ENCODE peak calls at places on chromosomes 6 and 20, in seven cellular contexts. One of them, this sample, is unnamed.

GRCh38 chr20:9147553-9148024 is 78.7 kb downstream of the PLCB4 start:
- DNase-seq in CD8-positive, alpha-beta T cell: no peak
- DNase-seq in GM12878: no peak
- DNase-seq in cardiac muscle cell: no peak
- DNase-seq in upper lobe of right lung: no peak
- DNase-seq in colonic mucosa: no peak
- DNase-seq in Peyer's patch: no peak
- DNase-seq in this sample: no peak

GRCh38 chr20:19784511-19785172 is 26.6 kb downstream of the RIN2 start:
- DNase-seq in upper lobe of right lung: peak; percentile 80
- DNase-seq in Peyer's patch: no peak
- DNase-seq in colonic mucosa: peak; percentile 73
- DNase-seq in cardiac muscle cell: peak; percentile 93
- DNase-seq in CD8-positive, alpha-beta T cell: no peak
- DNase-seq in GM12878: peak; percentile 9
- DNase-seq in this sample: peak; percentile 72

GRCh38 chr6:14635195-14635594 is 517.6 kb downstream of the CD83 start:
- DNase-seq in GM12878: no peak
- DNase-seq in cardiac muscle cell: no peak
- DNase-seq in Peyer's patch: no peak
- DNase-seq in upper lobe of right lung: no peak
- DNase-seq in CD8-positive, alpha-beta T cell: peak; percentile 49
- DNase-seq in colonic mucosa: no peak
- DNase-seq in this sample: no peak

GRCh38 chr6:99345164-99345563 is 4.3 kb downstream of the FAXC start:
- DNase-seq in upper lobe of right lung: no peak
- DNase-seq in GM12878: no peak
- DNase-seq in CD8-positive, alpha-beta T cell: no peak
- DNase-seq in Peyer's patch: no peak
- DNase-seq in cardiac muscle cell: no peak
- DNase-seq in colonic mucosa: no peak
- DNase-seq in this sample: no peak

GRCh38 chr20:6490849-6491248 is 276.6 kb upstream of the BMP2 start:
- DNase-seq in Peyer's patch: no peak
- DNase-seq in cardiac muscle cell: peak; percentile 63
- DNase-seq in CD8-positive, alpha-beta T cell: no peak
- DNase-seq in colonic mucosa: no peak
- DNase-seq in GM12878: no peak
- DNase-seq in upper lobe of right lung: no peak
- DNase-seq in this sample: no peak

GRCh38 chr20:44211177-44212039 is 837 bp upstream of the OSER1 start:
- DNase-seq in GM12878: no peak
- DNase-seq in CD8-positive, alpha-beta T cell: no peak
- DNase-seq in cardiac muscle cell: no peak
- DNase-seq in Peyer's patch: no peak
- DNase-seq in upper lobe of right lung: no peak
- DNase-seq in colonic mucosa: peak; percentile 55
- DNase-seq in this sample: no peak

GRCh38 chr6:24861934-24862333 is 63.2 kb upstream of the ARMH2 start:
- DNase-seq in GM12878: peak; percentile 65
- DNase-seq in colonic mucosa: no peak
- DNase-seq in CD8-positive, alpha-beta T cell: no peak
- DNase-seq in upper lobe of right lung: no peak
- DNase-seq in Peyer's patch: no peak
- DNase-seq in cardiac muscle cell: no peak
- DNase-seq in this sample: no peak

GRCh38 chr6:620950-621349 is 36.0 kb downstream of the HUS1B start:
- DNase-seq in Peyer's patch: no peak
- DNase-seq in CD8-positive, alpha-beta T cell: no peak
- DNase-seq in cardiac muscle cell: no peak
- DNase-seq in upper lobe of right lung: no peak
- DNase-seq in GM12878: no peak
- DNase-seq in colonic mucosa: no peak
- DNase-seq in this sample: no peak

GRCh38 chr6:143441680-143442359 is 8.7 kb downstream of the ADAT2 start:
- DNase-seq in Peyer's patch: no peak
- DNase-seq in CD8-positive, alpha-beta T cell: no peak
- DNase-seq in cardiac muscle cell: no peak
- DNase-seq in GM12878: no peak
- DNase-seq in upper lobe of right lung: no peak
- DNase-seq in colonic mucosa: no peak
- DNase-seq in this sample: no peak

GRCh38 chr20:56572178-56572577 is 39.1 kb downstream of the FAM209B start:
- DNase-seq in colonic mucosa: no peak
- DNase-seq in GM12878: no peak
- DNase-seq in cardiac muscle cell: no peak
- DNase-seq in upper lobe of right lung: no peak
- DNase-seq in Peyer's patch: no peak
- DNase-seq in CD8-positive, alpha-beta T cell: no peak
- DNase-seq in this sample: no peak

GRCh38 chr6:116105247-116105646 is 4.6 kb downstream of the NT5DC1 start:
- DNase-seq in cardiac muscle cell: no peak
- DNase-seq in colonic mucosa: no peak
- DNase-seq in upper lobe of right lung: no peak
- DNase-seq in Peyer's patch: no peak
- DNase-seq in GM12878: no peak
- DNase-seq in CD8-positive, alpha-beta T cell: no peak
- DNase-seq in this sample: no peak

DNA sequence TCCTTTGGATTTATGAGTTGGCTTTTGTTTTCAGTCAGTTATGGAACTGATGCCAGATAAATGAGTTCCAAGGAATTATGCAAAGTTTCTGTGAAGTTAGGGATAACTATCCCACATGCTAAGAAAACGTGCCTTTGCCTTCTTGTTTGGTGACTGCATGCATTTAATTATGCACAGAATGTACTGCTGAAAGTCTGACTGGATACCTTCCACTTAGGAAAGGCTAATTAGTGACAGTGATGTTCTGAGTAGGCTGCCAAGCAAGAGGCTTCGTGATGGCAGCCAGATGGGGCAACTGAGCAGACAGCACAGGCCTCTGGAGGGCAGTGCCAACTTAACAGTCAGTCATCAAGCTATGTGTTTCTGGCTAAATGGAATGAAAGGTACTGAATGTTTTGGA is 289.9 kb downstream of the CD109 start:
- DNase-seq in upper lobe of right lung: no peak
- DNase-seq in Peyer's patch: no peak
- DNase-seq in colonic mucosa: no peak
- DNase-seq in CD8-positive, alpha-beta T cell: no peak
- DNase-seq in cardiac muscle cell: no peak
- DNase-seq in GM12878: no peak
- DNase-seq in this sample: no peak
- TF ChIP-seq CTCF in upper lobe of right lung: no peak
- TF ChIP-seq CTCF in Peyer's patch: no peak
- TF ChIP-seq CTCF in colonic mucosa: no peak
- TF ChIP-seq CTCF in CD8-positive, alpha-beta T cell: no peak
- TF ChIP-seq CTCF in cardiac muscle cell: no peak
- TF ChIP-seq CTCF in GM12878: peak; percentile 6
- TF ChIP-seq CTCF in this sample: no peak

DNA sequence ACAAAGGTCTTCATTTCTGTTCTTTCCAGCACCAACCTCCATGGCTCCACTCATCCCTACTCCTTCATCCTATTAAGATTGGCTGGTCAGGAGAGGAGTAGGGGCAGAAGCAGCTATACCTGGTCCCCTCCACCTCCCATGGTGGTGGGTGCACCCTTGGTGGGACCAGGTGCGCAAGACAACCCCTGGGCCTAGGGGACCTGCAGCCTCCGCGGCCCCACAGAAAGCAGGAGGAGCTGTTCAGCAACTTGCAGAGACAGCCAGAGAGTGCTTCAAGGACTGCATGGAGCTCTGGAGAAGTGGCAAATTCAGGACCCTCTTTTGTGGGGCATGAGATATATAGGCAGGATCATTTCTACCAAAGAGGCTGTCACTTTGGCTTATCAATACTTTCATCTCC is 9.8 kb downstream of the ULBP2 start:
- DNase-seq in colonic mucosa: no peak
- DNase-seq in Peyer's patch: no peak
- DNase-seq in cardiac muscle cell: no peak
- DNase-seq in GM12878: no peak
- DNase-seq in upper lobe of right lung: no peak
- DNase-seq in CD8-positive, alpha-beta T cell: no peak
- DNase-seq in this sample: no peak
- H3K27me3 ChIP-seq in colonic mucosa: peaks cover 46% of the 10 kb centered on the region
- H3K27me3 ChIP-seq in Peyer's patch: no peaks in the 10 kb centered on the region
- H3K27me3 ChIP-seq in cardiac muscle cell: peaks cover 94% of the 10 kb centered on the region
- H3K27me3 ChIP-seq in GM12878: peaks cover 2% of the 10 kb centered on the region
- H3K27me3 ChIP-seq in upper lobe of right lung: peaks cover 58% of the 10 kb centered on the region
- H3K27me3 ChIP-seq in CD8-positive, alpha-beta T cell: peaks cover 20% of the 10 kb centered on the region
- H3K27me3 ChIP-seq in this sample: no peaks in the 10 kb centered on the region

GRCh38 chr20:22775256-22775655 is 190.9 kb upstream of the FOXA2 start:
- DNase-seq in upper lobe of right lung: no peak
- DNase-seq in colonic mucosa: no peak
- DNase-seq in CD8-positive, alpha-beta T cell: no peak
- DNase-seq in cardiac muscle cell: no peak
- DNase-seq in GM12878: no peak
- DNase-seq in Peyer's patch: no peak
- DNase-seq in this sample: no peak

GRCh38 chr20:22775671-22776139 is 191.3 kb upstream of the FOXA2 start:
- DNase-seq in CD8-positive, alpha-beta T cell: no peak
- DNase-seq in upper lobe of right lung: no peak
- DNase-seq in colonic mucosa: no peak
- DNase-seq in Peyer's patch: no peak
- DNase-seq in cardiac muscle cell: no peak
- DNase-seq in GM12878: no peak
- DNase-seq in this sample: no peak

GRCh38 chr20:22770240-22770800 is 185.9 kb upstream of the FOXA2 start:
- DNase-seq in upper lobe of right lung: no peak
- DNase-seq in colonic mucosa: no peak
- DNase-seq in Peyer's patch: no peak
- DNase-seq in cardiac muscle cell: no peak
- DNase-seq in GM12878: no peak
- DNase-seq in CD8-positive, alpha-beta T cell: no peak
- DNase-seq in this sample: no peak

GRCh38 chr20:22771706-22772105 is 187.3 kb upstream of the FOXA2 start:
- DNase-seq in cardiac muscle cell: no peak
- DNase-seq in upper lobe of right lung: no peak
- DNase-seq in CD8-positive, alpha-beta T cell: no peak
- DNase-seq in Peyer's patch: no peak
- DNase-seq in colonic mucosa: no peak
- DNase-seq in GM12878: no peak
- DNase-seq in this sample: no peak

GRCh38 chr20:22773326-22773725 is 189.0 kb upstream of the FOXA2 start:
- DNase-seq in cardiac muscle cell: no peak
- DNase-seq in CD8-positive, alpha-beta T cell: no peak
- DNase-seq in upper lobe of right lung: no peak
- DNase-seq in Peyer's patch: no peak
- DNase-seq in colonic mucosa: no peak
- DNase-seq in GM12878: no peak
- DNase-seq in this sample: no peak
- H3K4me1 ChIP-seq in cardiac muscle cell: no peaks in the 10 kb centered on the region
- H3K4me1 ChIP-seq in CD8-positive, alpha-beta T cell: no peaks in the 10 kb centered on the region
- H3K4me1 ChIP-seq in upper lobe of right lung: no peaks in the 10 kb centered on the region
- H3K4me1 ChIP-seq in Peyer's patch: no peaks in the 10 kb centered on the region
- H3K4me1 ChIP-seq in colonic mucosa: peaks cover 4% of the 10 kb centered on the region
- H3K4me1 ChIP-seq in GM12878: no peaks in the 10 kb centered on the region
- H3K4me1 ChIP-seq in this sample: no peaks in the 10 kb centered on the region

DNA sequence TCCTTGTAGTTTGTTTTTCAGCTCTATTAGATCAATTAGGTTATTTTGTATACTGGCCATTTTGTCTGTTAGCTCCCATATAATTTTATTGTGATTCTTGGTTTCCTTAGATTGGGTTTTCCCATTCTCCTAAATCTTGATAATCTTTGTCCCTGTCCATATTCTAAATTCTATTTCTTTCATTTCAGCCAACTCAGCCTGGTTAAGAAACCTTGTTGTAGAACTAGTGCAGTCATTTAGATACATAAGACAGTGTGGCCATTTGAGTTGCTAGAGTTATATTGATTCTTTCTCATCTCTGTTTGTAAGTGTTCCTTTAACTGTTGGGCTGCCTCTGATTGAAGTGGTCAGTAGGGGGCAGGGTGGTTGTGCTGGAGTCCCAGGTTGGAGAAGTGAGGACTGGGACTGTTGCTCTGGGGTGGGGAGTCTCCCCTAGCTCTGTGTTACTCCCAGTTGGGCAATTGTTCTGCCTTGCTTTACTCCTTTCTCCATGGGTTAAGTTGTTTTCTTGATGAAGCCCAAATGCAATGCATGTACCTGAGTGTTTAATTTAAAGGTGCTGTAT is 98.8 kb upstream of the NRN1 start:
- DNase-seq in Peyer's patch: no peak
- DNase-seq in GM12878: no peak
- DNase-seq in CD8-positive, alpha-beta T cell: no peak
- DNase-seq in colonic mucosa: no peak
- DNase-seq in cardiac muscle cell: no peak
- DNase-seq in upper lobe of right lung: no peak
- DNase-seq in this sample: no peak
- TF ChIP-seq CTCF in Peyer's patch: peak; percentile 32
- TF ChIP-seq CTCF in GM12878: peak; percentile 14
- TF ChIP-seq CTCF in CD8-positive, alpha-beta T cell: no peak
- TF ChIP-seq CTCF in colonic mucosa: peak; percentile 20
- TF ChIP-seq CTCF in cardiac muscle cell: no peak
- TF ChIP-seq CTCF in upper lobe of right lung: peak; percentile 14
- TF ChIP-seq CTCF in this sample: no peak

GRCh38 chr20:61308171-61308795 is 56.2 kb downstream of the CDH4 start:
- DNase-seq in GM12878: no peak
- DNase-seq in cardiac muscle cell: no peak
- DNase-seq in upper lobe of right lung: no peak
- DNase-seq in colonic mucosa: no peak
- DNase-seq in CD8-positive, alpha-beta T cell: no peak
- DNase-seq in Peyer's patch: no peak
- DNase-seq in this sample: no peak
- H3K27me3 ChIP-seq in GM12878: no peaks in the 10 kb centered on the region
- H3K27me3 ChIP-seq in cardiac muscle cell: no peaks in the 10 kb centered on the region
- H3K27me3 ChIP-seq in upper lobe of right lung: peaks cover 6% of the 10 kb centered on the region
- H3K27me3 ChIP-seq in colonic mucosa: no peaks in the 10 kb centered on the region
- H3K27me3 ChIP-seq in CD8-positive, alpha-beta T cell: no peaks in the 10 kb centered on the region
- H3K27me3 ChIP-seq in Peyer's patch: no peaks in the 10 kb centered on the region
- H3K27me3 ChIP-seq in this sample: no peaks in the 10 kb centered on the region